ENCODE peak calls at places on chromosomes 1 and 21, in eight cellular contexts. W is stimulated activated CD4-positive, alpha-beta T cell treated with anti-CD3 and anti-CD28 coated beads, Interleukin-2, amount 100 ng/mL, for 4 hours; Q is activated T-helper 1 cell treated with anti-CD3 and anti-CD28 coated beads, Interleukin-2, amount 50 U/mL, for 16 hours; K is NCI-H69; M is T-helper 17 cell; J is sigmoid colon; X is cerebellar cortex; D is iris pigment epithelial cell. C is an unnamed sample.

GRCh38 chr1:231107186-231107585 is 54.7 kb upstream of the TRIM67 start:
- DNase-seq in W (no peak), Q (no peak), K (no peak), M (no peak), J (no peak), X (no peak), D (no peak), C (no peak)

GRCh38 chr1:54698346-54698745 is 17.3 kb upstream of the TTC4 start:
- DNase-seq in W (no peak), Q (no peak), K (no peak), M (no peak), J (no peak), X (no peak), D (no peak), C (no peak)

GRCh38 chr21:44085491-44086321 is 21.5 kb upstream of the PWP2 start:
- DNase-seq in W (no peak), Q (no peak), K (no peak), M (no peak), J (no peak), X (peak), D (peak), C (peak)

GRCh38 chr1:13543927-13544556 is 30.2 kb upstream of the LRRC38 start:
- DNase-seq in W (no peak), Q (no peak), K (no peak), M (no peak), J (peak), X (peak), D (peak), C (peak)

GRCh38 chr1:26020390-26020789 is 1.2 kb upstream of the EXTL1 start:
- DNase-seq in W (no peak), Q (no peak), K (no peak), M (no peak), J (no peak), X (peak), D (peak), C (no peak)

GRCh38 chr1:92515796-92516201 is 29.1 kb upstream of the GFI1 start:
- DNase-seq in W (no peak), Q (no peak), K (no peak), M (no peak), J (no peak), X (no peak), D (no peak), C (no peak)

GRCh38 chr1:171739646-171740045 is 2.2 kb downstream of the VAMP4 start:
- DNase-seq in W (no peak), Q (no peak), K (no peak), M (no peak), J (no peak), X (no peak), D (peak), C (no peak)

GRCh38 chr1:209583408-209583807 is at the start of gene CAMK1G:
- DNase-seq in W (no peak), Q (no peak), K (peak), M (no peak), J (no peak), X (peak), D (peak), C (peak)

GRCh38 chr21:29521872-29522271 is 223.2 kb downstream of the BACH1 start:
- DNase-seq in W (no peak), Q (no peak), K (no peak), M (no peak), J (no peak), X (no peak), D (no peak), C (no peak)

GRCh38 chr21:31198575-31198974 is 145.5 kb downstream of the TIAM1 start:
- DNase-seq in W (no peak), Q (no peak), K (peak), M (no peak), J (no peak), X (peak), D (peak), C (peak)

GRCh38 chr1:95916616-95917015 is 682.6 kb downstream of the RWDD3 start:
- DNase-seq in W (no peak), Q (no peak), K (peak), M (no peak), J (no peak), X (no peak), D (peak), C (no peak)

GRCh38 chr21:27572681-27573080 is 605.8 kb upstream of the ADAMTS5 start:
- DNase-seq in W (no peak), Q (no peak), K (no peak), M (no peak), J (no peak), X (no peak), D (peak), C (no peak)

GRCh38 chr1:22176258-22176657 is 33.4 kb upstream of the WNT4 start:
- DNase-seq in W (peak), Q (no peak), K (peak), M (no peak), J (no peak), X (no peak), D (no peak), C (no peak)

GRCh38 chr1:15155191-15155590 is 1.6 kb downstream of the TMEM51 start:
- DNase-seq in W (no peak), Q (no peak), K (no peak), M (no peak), J (no peak), X (no peak), D (no peak), C (no peak)

GRCh38 chr1:107648071-107648470 is 316.9 kb downstream of the VAV3 start:
- DNase-seq in W (no peak), Q (no peak), K (no peak), M (no peak), J (no peak), X (no peak), D (peak), C (no peak)

GRCh38 chr1:27879374-27880082 is 7.2 kb downstream of the THEMIS2 start:
- DNase-seq in W (no peak), Q (no peak), K (no peak), M (no peak), J (peak), X (no peak), D (no peak), C (no peak)

GRCh38 chr1:103162360-103162759 is 54.0 kb upstream of the COL11A1 start:
- DNase-seq in W (no peak), Q (no peak), K (no peak), M (no peak), J (no peak), X (peak), D (no peak), C (no peak)

GRCh38 chr1:47333922-47334764 is 553 bp downstream of the CMPK1 start:
- DNase-seq in W (peak), Q (peak), K (peak), M (peak), J (peak), X (peak), D (peak), C (peak)

GRCh38 chr1:27521336-27522147 is 31.6 kb upstream of the WASF2 start:
- DNase-seq in W (peak), Q (no peak), K (peak), M (peak), J (no peak), X (peak), D (no peak), C (peak)

GRCh38 chr1:191760016-191760415 is 398.2 kb upstream of the RGS18 start:
- DNase-seq in W (no peak), Q (no peak), K (no peak), M (no peak), J (no peak), X (no peak), D (no peak), C (no peak)

GRCh38 chr1:89149229-89149628 is 23.3 kb upstream of the GBP2 start:
- DNase-seq in W (no peak), Q (no peak), K (peak), M (no peak), J (peak), X (peak), D (peak), C (no peak)

GRCh38 chr1:60431593-60431992 is 358.0 kb upstream of the C1orf87 start:
- DNase-seq in W (no peak), Q (no peak), K (no peak), M (no peak), J (no peak), X (no peak), D (peak), C (no peak)

GRCh38 chr1:22861764-22862440 is 110.8 kb downstream of the LACTBL1 start:
- DNase-seq in W (no peak), Q (no peak), K (peak), M (no peak), J (no peak), X (no peak), D (peak), C (no peak)

GRCh38 chr1:72178266-72178665 is 104.1 kb downstream of the NEGR1 start:
- DNase-seq in W (no peak), Q (no peak), K (peak), M (no peak), J (no peak), X (no peak), D (peak), C (no peak)

GRCh38 chr21:38266732-38267131 is 9.9 kb downstream of the KCNJ15 start:
- DNase-seq in W (no peak), Q (no peak), K (no peak), M (no peak), J (no peak), X (no peak), D (no peak), C (no peak)

GRCh38 chr1:202154766-202155477 is 5.5 kb downstream of the PTPN7 start:
- DNase-seq in W (no peak), Q (no peak), K (peak), M (no peak), J (no peak), X (peak), D (peak), C (no peak)

GRCh38 chr1:226655251-226656163 is 83.6 kb downstream of the ITPKB start:
- DNase-seq in W (no peak), Q (no peak), K (peak), M (no peak), J (no peak), X (no peak), D (no peak), C (no peak)

GRCh38 chr1:214124281-214124805 is 136.6 kb downstream of the PROX1 start:
- DNase-seq in W (no peak), Q (no peak), K (peak), M (no peak), J (no peak), X (no peak), D (no peak), C (no peak)

GRCh38 chr1:35659589-35659988 is 18.3 kb upstream of the PSMB2 start:
- DNase-seq in W (no peak), Q (no peak), K (no peak), M (no peak), J (no peak), X (no peak), D (no peak), C (no peak)

GRCh38 chr1:203563291-203563690 is 63.3 kb upstream of the ATP2B4 start:
- DNase-seq in W (no peak), Q (no peak), K (no peak), M (no peak), J (no peak), X (no peak), D (no peak), C (no peak)

GRCh38 chr1:169741666-169742394 is 8.0 kb upstream of the SELE start:
- DNase-seq in W (no peak), Q (no peak), K (no peak), M (no peak), J (no peak), X (no peak), D (peak), C (no peak)

GRCh38 chr1:46184920-46185658 is 8.8 kb upstream of the P3R3URF start:
- DNase-seq in W (peak), Q (peak), K (no peak), M (no peak), J (no peak), X (no peak), D (no peak), C (no peak)

GRCh38 chr1:214558002-214558770 is 6.8 kb upstream of the PTPN14 start:
- DNase-seq in W (no peak), Q (no peak), K (no peak), M (no peak), J (no peak), X (no peak), D (peak), C (no peak)

GRCh38 chr1:151892190-151892589 is 17.1 kb downstream of the THEM4 start:
- DNase-seq in W (no peak), Q (no peak), K (no peak), M (no peak), J (no peak), X (no peak), D (peak), C (no peak)

GRCh38 chr1:24986372-24986979 is 56.4 kb upstream of the RUNX3 start:
- DNase-seq in W (no peak), Q (no peak), K (no peak), M (no peak), J (no peak), X (no peak), D (no peak), C (no peak)

GRCh38 chr1:32031578-32032286 is 18.1 kb downstream of the KHDRBS1 start:
- DNase-seq in W (no peak), Q (no peak), K (no peak), M (no peak), J (no peak), X (no peak), D (peak), C (no peak)

C was measured in cerebellum.